ENCODE peak calls at places on chromosome 19, in ten cellular contexts. A, V, S, N, Q, B, T, G, F and C are unnamed samples.

GRCh38 chr19:2428027-2428690 is 773 bp upstream of the TIMM13 start:
- DNase-seq in A (no peak), V (peak), S (peak), N (peak), Q (no peak), B (no peak), T (no peak), G (peak), F (peak), C (no peak)

GRCh38 chr19:55643003-55643732 is at the start of gene ZNF581:
- DNase-seq in A (peak), V (peak), S (peak), N (peak), Q (no peak), B (peak), T (peak), G (peak), F (peak), C (peak)

GRCh38 chr19:29672319-29672932 is 7.2 kb downstream of the PLEKHF1 start:
- DNase-seq in A (no peak), V (peak), S (no peak), N (no peak), Q (no peak), B (no peak), T (no peak), G (no peak), F (peak), C (no peak)

GRCh38 chr19:53520547-53521372 is 17.2 kb upstream of the ZNF331 start:
- DNase-seq in A (peak), V (peak), S (peak), N (peak), Q (peak), B (peak), T (peak), G (peak), F (peak), C (peak)

GRCh38 chr19:15379996-15380647 is 535 bp upstream of the AKAP8 start:
- DNase-seq in A (peak), V (peak), S (peak), N (no peak), Q (no peak), B (peak), T (peak), G (no peak), F (peak), C (peak)

GRCh38 chr19:30662211-30662861 is 290.2 kb downstream of the ZNF536 start:
- DNase-seq in A (no peak), V (no peak), S (peak), N (no peak), Q (no peak), B (no peak), T (no peak), G (no peak), F (no peak), C (no peak)

GRCh38 chr19:18153555-18154134 is 682 bp downstream of the PIK3R2 start:
- DNase-seq in A (no peak), V (peak), S (no peak), N (no peak), Q (no peak), B (no peak), T (no peak), G (peak), F (no peak), C (no peak)

GRCh38 chr19:16351133-16351809 is 26.6 kb downstream of the KLF2 start:
- DNase-seq in A (peak), V (no peak), S (peak), N (no peak), Q (no peak), B (no peak), T (peak), G (no peak), F (no peak), C (peak)

GRCh38 chr19:30671622-30672051 is 299.5 kb downstream of the ZNF536 start:
- DNase-seq in A (no peak), V (peak), S (peak), N (no peak), Q (no peak), B (no peak), T (peak), G (no peak), F (no peak), C (no peak)

GRCh38 chr19:53927745-53928144 is 18.7 kb downstream of the CACNG7 start:
- DNase-seq in A (peak), V (no peak), S (peak), N (no peak), Q (no peak), B (peak), T (peak), G (peak), F (no peak), C (peak)

GRCh38 chr19:53768401-53768800 is 55.7 kb downstream of the NLRP12 start:
- DNase-seq in A (no peak), V (no peak), S (no peak), N (no peak), Q (no peak), B (no peak), T (no peak), G (no peak), F (no peak), C (no peak)

GRCh38 chr19:38049105-38049649 is 142.2 kb downstream of the SIPA1L3 start:
- DNase-seq in A (no peak), V (no peak), S (peak), N (no peak), Q (peak), B (no peak), T (peak), G (no peak), F (no peak), C (peak)

GRCh38 chr19:3478409-3479176 is 1.7 kb downstream of the SMIM24 start:
- DNase-seq in A (no peak), V (no peak), S (no peak), N (no peak), Q (no peak), B (no peak), T (no peak), G (no peak), F (no peak), C (no peak)

GRCh38 chr19:57552432-57552831 is 7.2 kb downstream of the ZNF550 start:
- DNase-seq in A (no peak), V (no peak), S (no peak), N (no peak), Q (no peak), B (no peak), T (no peak), G (no peak), F (no peak), C (no peak)

GRCh38 chr19:14398563-14398962 is 17.3 kb downstream of the ADGRE5 start:
- DNase-seq in A (no peak), V (no peak), S (no peak), N (no peak), Q (no peak), B (no peak), T (no peak), G (no peak), F (no peak), C (no peak)

GRCh38 chr19:8005534-8006256 is at the start of gene ELAVL1:
- DNase-seq in A (peak), V (peak), S (peak), N (peak), Q (no peak), B (peak), T (peak), G (peak), F (peak), C (peak)

GRCh38 chr19:13507053-13507611 is 853 bp upstream of the CACNA1A start:
- DNase-seq in A (no peak), V (no peak), S (peak), N (no peak), Q (no peak), B (no peak), T (no peak), G (peak), F (no peak), C (no peak)

GRCh38 chr19:18397242-18398202 is at the start of gene LRRC25:
- DNase-seq in A (no peak), V (peak), S (no peak), N (no peak), Q (no peak), B (no peak), T (no peak), G (peak), F (peak), C (no peak)

GRCh38 chr19:14770136-14770535 is 8.2 kb downstream of the ADGRE2 start:
- DNase-seq in A (no peak), V (no peak), S (no peak), N (no peak), Q (no peak), B (no peak), T (no peak), G (no peak), F (no peak), C (no peak)

GRCh38 chr19:12544401-12544876 is 6.8 kb downstream of the ZNF564 start:
- DNase-seq in A (peak), V (no peak), S (no peak), N (no peak), Q (no peak), B (no peak), T (peak), G (no peak), F (no peak), C (peak)

GRCh38 chr19:13825489-13826475 is 30.5 kb downstream of the ZSWIM4 start:
- DNase-seq in A (no peak), V (no peak), S (peak), N (no peak), Q (no peak), B (no peak), T (no peak), G (peak), F (no peak), C (no peak)

GRCh38 chr19:18101268-18101667 is 3.7 kb downstream of the MAST3 start:
- DNase-seq in A (no peak), V (no peak), S (no peak), N (no peak), Q (no peak), B (no peak), T (no peak), G (no peak), F (no peak), C (no peak)

GRCh38 chr19:18137242-18137641 is 15.7 kb upstream of the PIK3R2 start:
- DNase-seq in A (no peak), V (no peak), S (no peak), N (no peak), Q (no peak), B (no peak), T (no peak), G (no peak), F (no peak), C (no peak)

GRCh38 chr19:17762505-17763229 is 11.4 kb downstream of the FCHO1 start:
- DNase-seq in A (peak), V (no peak), S (peak), N (no peak), Q (no peak), B (peak), T (peak), G (peak), F (no peak), C (peak)

GRCh38 chr19:41932259-41933130 is 4.2 kb upstream of the ERFL start:
- DNase-seq in A (no peak), V (no peak), S (no peak), N (no peak), Q (no peak), B (no peak), T (no peak), G (no peak), F (no peak), C (no peak)

GRCh38 chr19:41933693-41934426 is 5.6 kb upstream of the ERFL start:
- DNase-seq in A (no peak), V (no peak), S (no peak), N (no peak), Q (no peak), B (no peak), T (no peak), G (no peak), F (no peak), C (no peak)

GRCh38 chr19:41930926-41931592 is 2.8 kb upstream of the ERFL start:
- DNase-seq in A (no peak), V (no peak), S (no peak), N (no peak), Q (no peak), B (no peak), T (no peak), G (peak), F (no peak), C (peak)

GRCh38 chr19:41934849-41935374 is 6.7 kb upstream of the ERFL start:
- DNase-seq in A (peak), V (peak), S (peak), N (peak), Q (no peak), B (peak), T (peak), G (peak), F (peak), C (peak)

GRCh38 chr19:41933131-41933458 is 4.8 kb upstream of the ERFL start:
- DNase-seq in A (no peak), V (no peak), S (no peak), N (no peak), Q (no peak), B (no peak), T (no peak), G (no peak), F (no peak), C (peak)
- TF ChIP-seq CTCF in A (no peak), V (no peak), S (no peak), N (no peak), Q (no peak), B (no peak), T (no peak), G (no peak), F (no peak), C (no peak)

DNA sequence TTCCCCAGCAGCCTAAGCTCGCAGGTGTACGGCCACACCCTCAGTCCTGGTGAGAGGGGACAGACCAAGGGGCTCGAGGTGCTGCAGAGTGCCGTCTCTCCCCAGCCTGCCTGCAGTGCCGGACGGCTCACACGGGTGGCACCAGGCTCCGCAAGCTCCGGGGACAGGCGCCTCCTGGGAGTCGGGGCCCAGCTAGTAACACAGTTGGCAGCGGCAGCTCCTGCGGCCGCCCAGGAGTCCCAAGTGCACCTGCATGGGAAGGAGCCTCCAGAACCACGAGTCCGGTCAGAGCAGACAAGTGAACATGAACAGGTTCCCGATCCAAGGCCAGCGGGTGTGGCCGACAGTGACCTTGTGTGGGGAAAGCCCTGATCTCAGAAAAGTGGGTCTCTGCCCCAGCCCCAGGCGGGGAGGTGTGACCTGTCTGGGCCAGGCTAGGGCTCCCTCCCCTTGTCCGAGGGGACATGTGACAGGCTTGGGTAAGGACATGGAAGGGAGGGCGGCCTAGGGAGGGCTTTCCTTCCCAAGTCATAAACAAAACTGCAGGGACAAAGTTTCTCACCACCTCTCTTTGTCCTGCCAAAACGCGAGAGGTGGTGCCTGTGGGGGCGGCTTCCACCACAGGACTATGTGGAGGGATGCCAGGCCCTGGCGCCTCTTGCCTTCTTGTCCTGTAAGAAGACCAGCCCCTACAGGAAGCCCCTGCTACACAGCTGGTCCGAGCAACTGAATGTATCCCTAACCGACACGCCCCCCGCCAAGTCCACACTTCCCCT is 46.5 kb downstream of the MLLT1 start:
- DNase-seq in A (peak), V (peak), S (peak), N (peak), Q (no peak), B (no peak), T (peak), G (no peak), F (no peak), C (peak)
- TF ChIP-seq CTCF in A (no peak), V (no peak), S (no peak), N (no peak), Q (no peak), B (no peak), T (no peak), G (no peak), F (no peak), C (no peak)

GRCh38 chr19:1213391-1214286 is 8.1 kb downstream of the STK11 start:
- DNase-seq in A (peak), V (peak), S (peak), N (peak), Q (peak), B (no peak), T (peak), G (no peak), F (peak), C (peak)

GRCh38 chr19:1217366-1217765 is 11.8 kb downstream of the STK11 start:
- DNase-seq in A (no peak), V (no peak), S (no peak), N (no peak), Q (no peak), B (no peak), T (no peak), G (no peak), F (no peak), C (no peak)

GRCh38 chr19:1214299-1214861 is 8.8 kb downstream of the STK11 start:
- DNase-seq in A (no peak), V (no peak), S (no peak), N (no peak), Q (no peak), B (no peak), T (no peak), G (no peak), F (no peak), C (no peak)

GRCh38 chr19:1216756-1217155 is 11.2 kb downstream of the STK11 start:
- DNase-seq in A (no peak), V (no peak), S (no peak), N (no peak), Q (no peak), B (no peak), T (no peak), G (no peak), F (no peak), C (no peak)

GRCh38 chr19:1214862-1215731 is 9.5 kb downstream of the STK11 start:
- DNase-seq in A (no peak), V (peak), S (no peak), N (peak), Q (no peak), B (no peak), T (no peak), G (no peak), F (peak), C (no peak)
- TF ChIP-seq CTCF in A (no peak), V (no peak), S (no peak), N (no peak), Q (peak), B (no peak), T (no peak), G (no peak), F (no peak), C (no peak)

DNA sequence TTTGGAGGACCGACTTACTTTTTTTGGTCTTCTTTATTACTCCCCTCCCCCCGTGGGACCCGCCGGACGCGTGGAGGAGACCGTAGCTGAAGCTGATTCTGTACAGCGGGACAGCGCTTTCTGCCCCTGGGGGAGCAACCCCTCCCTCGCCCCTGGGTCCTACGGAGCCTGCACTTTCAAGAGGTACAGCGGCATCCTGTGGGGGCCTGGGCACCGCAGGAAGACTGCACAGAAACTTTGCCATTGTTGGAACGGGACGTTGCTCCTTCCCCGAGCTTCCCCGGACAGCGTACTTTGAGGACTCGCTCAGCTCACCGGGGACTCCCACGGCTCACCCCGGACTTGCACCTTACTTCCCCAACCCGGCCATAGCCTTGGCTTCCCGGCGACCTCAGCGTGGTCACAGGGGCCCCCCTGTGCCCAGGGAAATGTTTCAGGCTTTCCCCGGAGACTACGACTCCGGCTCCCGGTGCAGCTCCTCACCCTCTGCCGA is 409 bp downstream of the FOSB start:
- DNase-seq in A (no peak), V (no peak), S (peak), N (peak), Q (no peak), B (peak), T (no peak), G (peak), F (peak), C (peak)
- TF ChIP-seq CTCF in A (no peak), V (peak), S (peak), N (no peak), Q (no peak), B (no peak), T (no peak), G (no peak), F (no peak), C (peak)

GRCh38 chr19:33482486-33482885 is 39.1 kb downstream of the PEPD start:
- DNase-seq in A (no peak), V (no peak), S (no peak), N (no peak), Q (no peak), B (no peak), T (no peak), G (no peak), F (no peak), C (no peak)
- TF ChIP-seq CTCF in A (no peak), V (no peak), S (no peak), N (no peak), Q (no peak), B (no peak), T (no peak), G (no peak), F (no peak), C (no peak)

DNA sequence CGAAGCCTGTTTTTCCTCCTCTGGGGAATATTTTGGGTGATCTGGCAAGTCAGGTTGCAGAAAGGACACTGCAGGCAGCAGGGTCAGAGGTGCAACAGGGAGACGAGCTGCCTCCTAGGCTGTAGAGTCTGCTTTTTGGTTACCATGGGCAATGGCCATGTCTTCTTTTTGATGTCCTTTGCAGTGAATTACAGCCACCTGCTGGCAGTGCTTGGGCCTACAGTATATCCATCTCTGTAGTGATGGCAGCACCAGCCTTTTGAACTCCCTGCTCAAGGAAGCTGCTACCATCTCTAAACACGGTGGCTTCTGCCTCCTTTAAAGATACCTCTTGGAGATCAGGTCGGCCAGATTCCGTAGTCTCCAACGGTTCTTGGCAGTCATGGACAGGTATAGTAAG is 73.9 kb downstream of the WTIP start:
- DNase-seq in A (peak), V (no peak), S (peak), N (no peak), Q (no peak), B (peak), T (peak), G (peak), F (no peak), C (peak)
- TF ChIP-seq CTCF in A (peak), V (peak), S (peak), N (no peak), Q (peak), B (peak), T (peak), G (peak), F (no peak), C (peak)

GRCh38 chr19:40778045-40778864 is at the start of gene RAB4B:
- DNase-seq in A (peak), V (peak), S (peak), N (peak), Q (peak), B (peak), T (peak), G (peak), F (peak), C (peak)

GRCh38 chr19:40777795-40778044 is 327 bp upstream of the RAB4B start:
- DNase-seq in A (no peak), V (no peak), S (no peak), N (no peak), Q (no peak), B (no peak), T (no peak), G (no peak), F (no peak), C (no peak)

GRCh38 chr19:40775632-40776022 is 306 bp downstream of the MIA start:
- DNase-seq in A (no peak), V (no peak), S (no peak), N (no peak), Q (no peak), B (no peak), T (no peak), G (no peak), F (no peak), C (no peak)

GRCh38 chr19:40776364-40776763 is 1.0 kb downstream of the MIA start:
- DNase-seq in A (no peak), V (no peak), S (no peak), N (no peak), Q (no peak), B (no peak), T (no peak), G (no peak), F (no peak), C (no peak)

GRCh38 chr19:40776966-40777794 is 867 bp upstream of the RAB4B start:
- DNase-seq in A (peak), V (peak), S (peak), N (peak), Q (peak), B (peak), T (peak), G (peak), F (peak), C (peak)
- TF ChIP-seq CTCF in A (no peak), V (no peak), S (no peak), N (no peak), Q (no peak), B (no peak), T (no peak), G (no peak), F (no peak), C (no peak)